ENCODE peak calls at places on chromosomes 13 and 19, in five cellular contexts. K, H, W, Q and X are unnamed samples. For H3K4me1, the result is how much of the 10 kb centered on the place peaks cover.

GRCh38 chr19:853014-853553 is 981 bp downstream of the ELANE start:
- DNase-seq in K (no peak), H (no peak), W (no peak), Q (no peak), X (no peak)

GRCh38 chr13:29745704-29746103 is 104.7 kb downstream of the UBL3 start:
- DNase-seq in K (no peak), H (no peak), W (no peak), Q (no peak), X (no peak)

GRCh38 chr19:29583196-29584006 is 22.7 kb upstream of the POP4 start:
- DNase-seq in K (no peak), H (no peak), W (no peak), Q (no peak), X (no peak)

GRCh38 chr13:113897966-113898365 is 34.1 kb upstream of the GAS6 start:
- DNase-seq in K (no peak), H (no peak), W (no peak), Q (no peak), X (peak)

GRCh38 chr13:101398920-101399319 is 17.4 kb downstream of the NALCN start:
- DNase-seq in K (no peak), H (no peak), W (no peak), Q (no peak), X (no peak)

GRCh38 chr19:40104754-40105153 is 14.0 kb upstream of the ZNF780A start:
- DNase-seq in K (no peak), H (no peak), W (no peak), Q (no peak), X (no peak)

GRCh38 chr13:24777171-24777570 is 13.2 kb downstream of the RNF17 start:
- DNase-seq in K (no peak), H (no peak), W (no peak), Q (no peak), X (no peak)

GRCh38 chr19:38285567-38285966 is 18.5 kb upstream of the C19orf33 start:
- DNase-seq in K (no peak), H (no peak), W (no peak), Q (no peak), X (no peak)

GRCh38 chr19:8484331-8484894 is 18.0 kb downstream of the PRAM1 start:
- DNase-seq in K (no peak), H (peak), W (no peak), Q (no peak), X (peak)

GRCh38 chr19:8697671-8698432 is 743 bp downstream of the ACTL9 start:
- DNase-seq in K (no peak), H (no peak), W (no peak), Q (no peak), X (no peak)

GRCh38 chr13:43127827-43128226 is 104.4 kb downstream of the DNAJC15 start:
- DNase-seq in K (no peak), H (no peak), W (peak), Q (no peak), X (no peak)

DNA sequence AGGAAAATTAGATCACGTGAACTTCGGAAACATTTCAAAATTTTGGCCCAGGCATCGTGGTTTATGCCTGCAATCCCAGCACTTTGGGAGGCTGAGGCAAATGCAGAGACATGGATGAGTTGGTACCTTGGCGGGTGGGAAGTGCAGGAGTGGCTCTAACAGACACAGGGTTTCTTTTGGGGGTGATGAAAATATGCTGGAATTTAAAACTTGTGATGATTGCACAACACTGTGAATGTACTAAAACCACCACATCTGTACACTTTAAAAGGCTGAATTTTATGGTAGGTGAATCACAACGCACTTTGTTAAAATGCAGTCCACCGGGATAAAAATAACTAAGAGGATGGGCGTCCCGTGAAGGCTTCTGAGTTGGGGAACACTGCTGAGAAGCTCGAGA is 47.2 kb downstream of the MLLT1 start:
- DNase-seq in K (peak), H (no peak), W (no peak), Q (no peak), X (no peak)
- H3K4me1 ChIP-seq in K (under half), H (under half), W (under half), Q (under half), X (under half)

GRCh38 chr19:46731007-46731501 is 14.1 kb upstream of the PRKD2 start:
- DNase-seq in K (no peak), H (no peak), W (no peak), Q (no peak), X (no peak)

GRCh38 chr19:46732172-46732938 is 13.5 kb upstream of the FKRP start:
- DNase-seq in K (no peak), H (no peak), W (no peak), Q (no peak), X (no peak)

GRCh38 chr19:46731584-46731983 is 14.3 kb upstream of the FKRP start:
- DNase-seq in K (no peak), H (no peak), W (no peak), Q (no peak), X (no peak)

GRCh38 chr19:46733693-46734240 is 12.1 kb upstream of the FKRP start:
- DNase-seq in K (no peak), H (no peak), W (no peak), Q (no peak), X (no peak)

DNA sequence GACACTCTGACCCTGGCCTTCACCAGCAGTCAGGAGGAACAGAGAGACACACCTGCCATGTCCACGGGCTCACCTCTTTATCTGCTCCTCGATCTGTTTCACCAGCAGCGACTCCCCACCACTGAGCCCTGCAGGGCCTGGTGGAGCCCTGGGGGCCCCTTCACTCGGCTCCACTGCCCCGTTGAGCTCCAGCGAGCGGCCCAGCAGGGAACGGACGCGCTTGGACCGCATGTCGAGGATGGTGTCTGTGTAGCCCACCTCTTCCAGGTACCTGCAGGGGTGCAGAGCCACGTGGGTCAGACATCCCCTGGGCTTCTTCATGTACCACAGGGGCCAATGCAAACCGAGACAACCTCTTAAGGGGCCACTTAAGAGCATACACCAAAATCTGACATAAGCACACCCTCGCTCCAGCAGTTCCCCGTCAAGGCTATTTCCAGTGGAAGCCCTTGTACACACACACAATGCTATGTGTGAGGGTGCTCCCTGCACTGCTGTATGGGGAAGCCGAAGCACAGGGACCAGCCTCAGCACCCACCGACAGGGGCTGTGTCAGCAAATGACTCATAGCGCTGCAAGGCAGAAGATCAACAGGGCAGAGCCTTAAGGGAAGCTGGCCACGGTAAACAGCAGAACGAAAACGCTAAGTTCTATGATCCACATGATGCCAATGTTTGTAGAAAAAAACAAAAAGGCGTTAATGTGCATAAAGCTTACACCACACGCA is 12.7 kb upstream of the FKRP start:
- DNase-seq in K (no peak), H (no peak), W (no peak), Q (no peak), X (no peak)
- H3K4me3 ChIP-seq in K (no peak), H (no peak), W (no peak), Q (no peak), X (no peak)

GRCh38 chr19:51391073-51391611 is 751 bp upstream of the C19orf84 start:
- DNase-seq in K (no peak), H (no peak), W (no peak), Q (no peak), X (no peak)

GRCh38 chr19:51389143-51389542 is 1.2 kb downstream of the C19orf84 start:
- DNase-seq in K (no peak), H (no peak), W (no peak), Q (no peak), X (no peak)

GRCh38 chr19:51398096-51398704 is 7.8 kb upstream of the C19orf84 start:
- DNase-seq in K (no peak), H (no peak), W (peak), Q (peak), X (no peak)

GRCh38 chr19:51396175-51396574 is 5.8 kb upstream of the C19orf84 start:
- DNase-seq in K (no peak), H (no peak), W (no peak), Q (no peak), X (no peak)

DNA sequence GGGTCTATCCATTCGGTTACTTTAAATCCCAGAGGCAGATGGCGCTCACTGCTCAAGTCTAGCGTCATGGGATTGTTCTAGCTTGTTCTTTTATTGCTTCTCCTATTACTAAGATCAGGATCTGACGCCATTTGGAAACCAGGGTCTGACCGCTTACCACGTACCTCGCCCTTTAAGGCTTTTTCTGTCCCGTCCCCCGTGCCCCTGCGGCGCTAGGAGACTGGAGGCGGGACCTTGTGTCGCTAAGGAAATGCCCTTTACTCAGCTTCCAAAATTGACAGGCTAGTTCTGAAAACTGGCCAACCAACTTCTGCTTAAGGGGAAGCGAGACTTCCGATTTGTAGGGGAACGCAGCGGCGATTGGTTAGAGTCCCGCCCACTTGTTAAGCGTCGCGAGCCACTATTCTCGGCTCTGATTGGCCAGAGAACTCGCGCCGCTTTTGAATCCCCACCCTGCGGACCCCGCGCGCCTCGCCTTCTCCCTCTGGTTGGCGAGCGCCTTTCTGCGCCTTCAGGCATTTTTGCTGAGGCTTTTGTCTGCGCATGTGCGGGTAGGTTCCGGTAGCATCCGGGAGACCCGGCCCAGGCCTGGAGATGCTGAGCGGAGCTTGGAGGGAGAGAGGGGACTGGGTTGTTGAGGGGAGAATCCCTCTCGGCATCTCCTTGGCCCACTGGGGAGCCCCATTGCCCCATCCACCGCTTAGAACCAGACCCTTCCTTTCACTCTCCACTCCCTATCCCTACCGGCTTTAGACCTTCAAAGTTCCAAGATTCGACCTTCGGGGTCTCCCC is 3.9 kb upstream of the C19orf84 start:
- DNase-seq in K (peak), H (peak), W (peak), Q (peak), X (peak)
- TF ChIP-seq CTCF in K (no peak), H (no peak), W (peak), Q (peak), X (no peak)

DNA sequence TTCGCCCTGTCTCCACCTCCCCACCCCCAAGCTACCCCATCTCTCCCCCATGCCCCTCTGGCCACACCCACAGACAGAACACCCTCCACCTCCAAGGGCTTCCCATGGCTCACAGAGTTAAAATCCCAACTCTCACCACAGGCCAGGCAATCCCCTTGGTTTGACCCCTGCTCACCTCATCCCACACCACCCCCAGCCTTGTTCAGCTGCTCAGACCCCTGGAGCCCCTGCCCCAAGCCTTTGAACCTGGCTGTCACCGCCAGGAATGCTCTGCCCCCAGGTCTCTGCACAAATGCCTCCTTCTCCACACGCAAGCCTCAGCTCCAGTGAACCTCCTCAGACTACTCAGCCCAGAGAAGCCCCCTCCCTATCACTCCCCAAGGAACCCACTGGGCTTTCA is 5.8 kb downstream of the DDX39A start:
- DNase-seq in K (no peak), H (no peak), W (no peak), Q (no peak), X (no peak)
- H3K4me1 ChIP-seq in K (under half), H (under half), W (under half), Q (under half), X (under half)

DNA sequence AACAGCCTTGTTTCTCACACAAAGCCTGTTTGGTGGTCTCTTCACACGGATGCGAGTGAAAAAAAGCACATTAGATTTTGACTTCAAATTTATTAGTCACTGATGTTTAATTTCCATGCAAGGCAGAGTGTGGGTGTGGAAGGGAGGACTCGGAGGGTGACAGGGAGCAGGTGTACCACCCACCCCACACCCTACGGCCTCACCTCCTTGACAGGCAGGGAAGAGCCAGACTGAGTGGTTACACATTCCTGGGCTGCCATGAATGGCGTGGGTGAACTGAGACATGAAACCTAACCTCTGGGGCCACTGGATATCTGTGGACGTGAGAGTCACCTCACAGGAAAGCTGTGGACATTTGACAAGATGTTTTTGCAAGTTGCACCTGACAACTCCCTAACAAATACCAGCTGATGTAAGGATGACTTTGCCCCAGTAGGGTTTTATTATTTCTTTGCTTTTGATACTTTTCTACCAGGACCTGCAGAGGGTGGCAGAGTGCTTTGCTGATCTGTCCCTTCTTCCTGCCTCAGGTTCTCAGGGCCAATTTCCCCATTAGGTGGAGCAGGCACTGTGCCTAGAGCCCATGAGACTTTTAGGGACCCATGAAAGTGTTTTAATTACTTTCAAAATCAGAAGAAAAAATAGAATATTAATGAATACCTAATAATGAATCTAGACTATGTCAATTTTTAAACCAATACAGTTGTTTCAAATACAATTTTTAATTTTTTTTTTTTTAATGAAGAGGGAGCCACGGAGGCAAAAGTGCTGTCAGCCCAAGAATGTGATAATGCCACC is 58.2 kb upstream of the CYSLTR2 start:
- DNase-seq in K (peak), H (peak), W (peak), Q (peak), X (peak)
- H3K4me3 ChIP-seq in K (no peak), H (no peak), W (no peak), Q (no peak), X (no peak)

DNA sequence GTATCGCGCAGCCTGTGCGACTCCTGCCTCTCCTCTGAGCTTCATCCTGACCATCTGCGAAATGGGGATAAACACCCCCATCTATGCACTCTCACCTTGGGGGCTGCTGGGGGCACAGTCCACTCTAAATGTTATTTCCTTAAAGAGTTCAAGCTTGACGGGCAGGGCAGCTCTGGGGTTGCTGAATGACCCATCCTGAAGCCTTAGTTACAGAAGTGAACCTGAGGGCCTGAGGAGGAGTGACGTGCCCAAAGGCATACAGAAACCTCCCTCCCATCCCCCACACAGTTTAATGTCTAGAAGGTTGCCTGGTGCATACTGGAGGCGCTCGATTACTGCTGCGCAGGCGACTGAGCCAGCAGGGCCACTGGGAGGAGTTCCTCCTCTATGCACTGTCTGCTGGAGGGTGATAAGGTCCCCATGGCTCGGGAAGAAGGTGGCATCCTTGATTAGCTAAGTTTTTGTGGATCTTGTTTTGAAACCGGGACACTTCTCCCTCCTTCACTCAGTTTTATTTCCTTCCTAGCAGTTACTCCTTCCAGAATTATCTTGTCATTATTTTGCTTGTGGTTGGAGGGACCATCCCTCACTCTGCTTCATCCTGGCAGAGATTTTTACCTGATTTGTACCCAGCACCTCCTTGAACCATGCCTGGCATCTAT is 572 bp upstream of the FKBP8 start:
- DNase-seq in K (no peak), H (peak), W (peak), Q (peak), X (peak)
- TF ChIP-seq CTCF in K (no peak), H (no peak), W (peak), Q (no peak), X (no peak)

GRCh38 chr19:2603320-2603719 is 99.2 kb downstream of the GNG7 start:
- DNase-seq in K (no peak), H (peak), W (no peak), Q (no peak), X (no peak)
- H3K4me1 ChIP-seq in K (under half), H (under half), W (under half), Q (under half), X (under half)

DNA sequence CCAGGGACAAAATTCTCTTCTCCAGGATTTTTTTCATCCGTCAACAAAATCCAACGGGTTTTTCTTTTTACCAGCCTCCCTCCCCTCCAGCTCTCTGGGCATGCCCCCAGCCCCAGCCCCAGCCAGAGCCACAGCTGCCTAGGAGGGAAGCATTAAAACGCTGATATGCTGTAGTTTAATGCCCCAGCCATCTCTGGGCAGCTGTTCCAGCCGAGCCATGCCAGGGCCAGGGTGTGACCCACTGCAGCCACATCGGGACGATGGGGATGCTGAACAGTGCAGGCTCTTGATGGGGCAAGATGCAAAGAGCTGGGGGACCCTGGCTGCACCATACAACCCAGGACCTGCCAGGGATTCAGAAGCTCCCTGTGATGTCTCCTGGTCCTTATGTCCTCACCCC is 32.1 kb downstream of the TSHZ3 start:
- DNase-seq in K (no peak), H (no peak), W (no peak), Q (no peak), X (no peak)
- H3K4me3 ChIP-seq in K (no peak), H (no peak), W (no peak), Q (no peak), X (no peak)

GRCh38 chr13:41605319-41606285 is 148.3 kb downstream of the RGCC start:
- DNase-seq in K (no peak), H (no peak), W (no peak), Q (no peak), X (no peak)
- TF ChIP-seq CTCF in K (no peak), H (no peak), W (no peak), Q (no peak), X (no peak)